ENCODE peak calls at places on chromosomes 3 and 15, in eight cellular contexts. D is tibial nerve; E is mesenchymal stem cell; F is neuronal stem cell; S is IMR-90; Y is pancreas; U is cardiac muscle cell; B is CD4-positive, alpha-beta memory T cell. R is an unnamed sample.

GRCh38 chr15:98551936-98552562 is 96.3 kb upstream of the IGF1R start:
- DNase-seq in D (no peak), E (no peak), F (no peak), S (no peak), Y (no peak), U (no peak), B (no peak), R (no peak)

GRCh38 chr3:52468336-52468735 is 12.9 kb downstream of the NISCH start:
- DNase-seq in D (no peak), E (no peak), F (no peak), S (no peak), Y (no peak), U (peak; percentile 58), B (no peak), R (no peak)

GRCh38 chr15:92877000-92877399 is 23.1 kb upstream of the CHD2 start:
- DNase-seq in D (no peak), E (no peak), F (no peak), S (no peak), Y (no peak), U (no peak), B (no peak), R (no peak)

GRCh38 chr3:138945646-138946553 is 1.0 kb downstream of the FOXL2 start:
- DNase-seq in D (no peak), E (no peak), F (no peak), S (peak; percentile 23), Y (peak; percentile 40), U (no peak), B (no peak), R (no peak)

GRCh38 chr15:31540633-31541032 is 214.0 kb downstream of the KLF13 start:
- DNase-seq in D (no peak), E (no peak), F (no peak), S (no peak), Y (no peak), U (no peak), B (no peak), R (no peak)

GRCh38 chr15:71612066-71612715 is 198.2 kb upstream of the NR2E3 start:
- DNase-seq in D (peak; percentile 89), E (no peak), F (peak; percentile 78), S (peak; percentile 31), Y (no peak), U (peak; percentile 10), B (no peak), R (no peak)

GRCh38 chr15:77107531-77108355 is 36.8 kb upstream of the TSPAN3 start:
- DNase-seq in D (peak; percentile 62), E (peak; percentile 56), F (peak; percentile 53), S (peak; percentile 60), Y (peak; percentile 43), U (peak; percentile 75), B (no peak), R (peak; percentile 37)

GRCh38 chr3:16136042-16136441 is 38.4 kb upstream of the GALNT15 start:
- DNase-seq in D (no peak), E (no peak), F (no peak), S (peak; percentile 77), Y (no peak), U (peak; percentile 71), B (no peak), R (no peak)

GRCh38 chr15:33655488-33655887 is 312.8 kb upstream of the CHRM5 start:
- DNase-seq in D (no peak), E (no peak), F (no peak), S (no peak), Y (no peak), U (no peak), B (no peak), R (no peak)

GRCh38 chr3:110773413-110773954 is 298.1 kb upstream of the NECTIN3 start:
- DNase-seq in D (no peak), E (peak; percentile 34), F (no peak), S (peak; percentile 98), Y (no peak), U (peak; percentile 12), B (no peak), R (no peak)

GRCh38 chr3:97763586-97764148 is 891 bp upstream of the ARL6 start:
- DNase-seq in D (no peak), E (no peak), F (no peak), S (peak; percentile 0), Y (no peak), U (peak; percentile 1), B (peak; percentile 23), R (no peak)

GRCh38 chr3:185152433-185153169 is at the start of gene C3orf70:
- DNase-seq in D (no peak), E (peak; percentile 65), F (peak; percentile 54), S (peak; percentile 44), Y (no peak), U (peak; percentile 66), B (no peak), R (peak; percentile 37)

GRCh38 chr3:13419356-13420050 is 619 bp downstream of the NUP210 start:
- DNase-seq in D (no peak), E (no peak), F (peak; percentile 32), S (no peak), Y (peak; percentile 42), U (no peak), B (peak; percentile 67), R (peak; percentile 43)

GRCh38 chr15:78739996-78740903 is 71.0 kb downstream of the ADAMTS7 start:
- DNase-seq in D (no peak), E (peak; percentile 45), F (peak; percentile 51), S (peak; percentile 23), Y (peak; percentile 41), U (peak; percentile 38), B (peak; percentile 61), R (peak; percentile 59)

GRCh38 chr15:75355369-75355768 is 8.5 kb downstream of the NEIL1 start:
- DNase-seq in D (no peak), E (no peak), F (no peak), S (no peak), Y (no peak), U (no peak), B (no peak), R (no peak)

GRCh38 chr3:170189396-170190256 is 8.1 kb upstream of the PHC3 start:
- DNase-seq in D (no peak), E (peak; percentile 3), F (no peak), S (no peak), Y (no peak), U (no peak), B (no peak), R (no peak)

GRCh38 chr3:193638833-193639232 is 45.8 kb downstream of the OPA1 start:
- DNase-seq in D (no peak), E (no peak), F (no peak), S (no peak), Y (no peak), U (no peak), B (no peak), R (no peak)

GRCh38 chr3:38496131-38496910 is at the start of gene EXOG:
- DNase-seq in D (peak; percentile 82), E (peak; percentile 92), F (peak; percentile 90), S (peak; percentile 89), Y (peak; percentile 93), U (peak; percentile 96), B (peak; percentile 93), R (peak; percentile 95)

DNA sequence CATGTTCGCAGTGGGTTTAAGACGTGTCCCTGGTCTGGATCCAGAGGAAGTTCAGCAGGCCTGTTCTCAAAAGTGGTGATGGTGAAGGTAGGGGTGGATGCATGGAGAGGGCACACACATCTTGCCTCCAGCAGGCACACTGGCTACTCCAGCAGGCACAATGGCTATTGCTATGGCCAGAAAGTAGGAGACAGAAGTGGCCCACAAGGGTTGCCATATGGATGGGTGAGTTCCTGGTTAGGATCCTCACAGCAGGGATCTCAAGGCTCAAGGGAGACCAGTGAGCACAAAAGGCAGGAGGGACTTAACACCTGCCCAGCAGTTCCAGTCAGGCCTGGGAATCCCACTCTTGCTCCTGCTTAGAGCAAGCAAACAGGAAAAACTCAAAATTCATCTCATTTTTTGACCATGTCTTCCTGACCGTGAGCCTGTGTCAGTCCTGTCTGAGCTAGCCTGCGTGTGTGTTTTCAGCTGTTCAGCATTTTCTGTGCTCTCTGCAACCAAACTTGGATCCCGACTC is 107.8 kb downstream of the LRIG1 start:
- DNase-seq in D (no peak), E (no peak), F (no peak), S (no peak), Y (no peak), U (no peak), B (no peak), R (no peak)
- H3K27ac ChIP-seq in D (peak overlapping the region; percentile 45), E (peak overlapping the region; percentile 19), F (no peak overlapping the region), S (no peak overlapping the region), Y (peak overlapping the region; percentile 10), U (no peak overlapping the region), B (peak overlapping the region; percentile 45), R (peak overlapping the region; percentile 65)

DNA sequence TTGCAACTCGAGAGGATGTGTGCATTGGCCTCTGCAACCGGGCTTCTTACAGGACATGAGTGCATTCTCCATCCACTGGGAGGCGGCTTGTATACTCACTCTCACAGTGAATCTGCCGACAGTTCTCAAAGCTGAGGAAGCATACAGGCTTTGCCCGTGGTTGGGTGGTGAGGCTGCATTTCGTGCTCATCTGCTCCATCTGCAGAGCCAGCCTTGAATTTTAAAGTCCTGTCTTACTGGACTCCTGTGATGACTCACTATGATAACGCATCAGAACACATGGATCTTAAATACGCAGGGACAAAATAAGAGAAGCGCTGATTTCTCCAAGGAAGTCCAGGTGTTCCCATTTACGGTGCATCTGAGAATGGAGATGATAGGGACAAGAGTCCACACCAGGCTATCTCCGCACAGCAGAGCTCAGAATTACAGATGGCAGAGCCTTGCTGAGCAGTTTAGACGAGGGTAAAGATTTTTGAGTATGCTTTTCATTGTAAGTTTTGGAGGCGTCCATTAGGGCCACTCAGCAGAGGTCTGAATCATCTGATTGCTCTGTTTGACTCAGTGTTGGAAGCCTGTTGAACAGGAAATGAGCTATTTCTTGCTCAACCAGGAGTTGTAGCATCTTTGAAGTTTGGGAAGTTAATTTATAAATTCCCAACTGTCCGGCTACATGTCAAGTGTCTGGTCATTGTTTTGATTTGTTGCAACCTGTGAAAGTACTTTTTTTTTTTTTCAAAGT is 87.1 kb downstream of the GABRG3 start:
- DNase-seq in D (no peak), E (no peak), F (no peak), S (no peak), Y (no peak), U (peak; percentile 22), B (no peak), R (no peak)
- H3K4me3 ChIP-seq in D (no peak overlapping the region), E (no peak overlapping the region), F (no peak overlapping the region), S (no peak overlapping the region), Y (no peak overlapping the region), U (no peak overlapping the region), B (no peak overlapping the region), R (no peak overlapping the region)

GRCh38 chr15:29054171-29055045 is 168.6 kb downstream of the APBA2 start:
- DNase-seq in D (no peak), E (no peak), F (no peak), S (no peak), Y (no peak), U (no peak), B (no peak), R (no peak)
- H3K27ac ChIP-seq in D (no peak overlapping the region), E (no peak overlapping the region), F (no peak overlapping the region), S (no peak overlapping the region), Y (no peak overlapping the region), U (no peak overlapping the region), B (no peak overlapping the region), R (no peak overlapping the region)

GRCh38 chr3:40341671-40342070 is 32.2 kb downstream of the EIF1B start:
- DNase-seq in D (no peak), E (no peak), F (no peak), S (no peak), Y (no peak), U (no peak), B (no peak), R (no peak)
- H3K4me3 ChIP-seq in D (no peak overlapping the region), E (no peak overlapping the region), F (no peak overlapping the region), S (no peak overlapping the region), Y (no peak overlapping the region), U (no peak overlapping the region), B (no peak overlapping the region), R (no peak overlapping the region)

R was measured in lung.